ENCODE peak calls at places on chromosomes 16 and 17, in ten cellular contexts. Y, S, J, A, C, Z, I, U, V and M are unnamed samples.

GRCh38 chr17:45579529-45580495 is 89.3 kb upstream of the PLEKHM1 start:
- DNase-seq in Y (no peak), S (no peak), J (no peak), A (no peak), C (peak; percentile 7), Z (no peak), I (no peak), U (no peak), V (no peak), M (no peak)

GRCh38 chr17:81558115-81558468 is 5.9 kb upstream of the FAAP100 start:
- DNase-seq in Y (no peak), S (no peak), J (no peak), A (no peak), C (no peak), Z (no peak), I (no peak), U (no peak), V (no peak), M (no peak)

GRCh38 chr16:50881331-50881830 is 139.5 kb downstream of the CYLD start:
- DNase-seq in Y (no peak), S (no peak), J (no peak), A (no peak), C (no peak), Z (no peak), I (no peak), U (no peak), V (no peak), M (no peak)

GRCh38 chr17:61073799-61074513 is 325.7 kb upstream of the TBX2 start:
- DNase-seq in Y (no peak), S (no peak), J (no peak), A (no peak), C (no peak), Z (no peak), I (no peak), U (no peak), V (peak; percentile 27), M (no peak)

GRCh38 chr16:83728518-83728917 is 79.3 kb upstream of the HSBP1 start:
- DNase-seq in Y (no peak), S (no peak), J (no peak), A (no peak), C (no peak), Z (no peak), I (no peak), U (no peak), V (no peak), M (no peak)

GRCh38 chr17:59830846-59831486 is 61.8 kb downstream of the TUBD1 start:
- DNase-seq in Y (no peak), S (no peak), J (no peak), A (no peak), C (peak; percentile 26), Z (no peak), I (no peak), U (no peak), V (peak; percentile 15), M (no peak)

GRCh38 chr17:4607773-4608187 is 23.5 kb downstream of the SMTNL2 start:
- DNase-seq in Y (no peak), S (peak; percentile 79), J (peak; percentile 68), A (no peak), C (no peak), Z (no peak), I (peak; percentile 49), U (no peak), V (peak; percentile 67), M (no peak)

GRCh38 chr17:39547713-39548478 is 59.8 kb downstream of the NEUROD2 start:
- DNase-seq in Y (peak; percentile 60), S (peak; percentile 55), J (peak; percentile 69), A (no peak), C (peak; percentile 66), Z (peak; percentile 63), I (no peak), U (no peak), V (no peak), M (peak; percentile 74)

GRCh38 chr17:79627766-79628690 is 17.2 kb upstream of the RBFOX3 start:
- DNase-seq in Y (no peak), S (no peak), J (no peak), A (no peak), C (no peak), Z (no peak), I (no peak), U (no peak), V (no peak), M (no peak)

GRCh38 chr16:75254359-75254837 is 3.0 kb upstream of the BCAR1 start:
- DNase-seq in Y (peak; percentile 52), S (peak; percentile 3), J (peak; percentile 18), A (peak; percentile 61), C (no peak), Z (no peak), I (peak; percentile 88), U (no peak), V (peak; percentile 60), M (no peak)

GRCh38 chr17:35865412-35866355 is 3.0 kb downstream of the HEATR9 start:
- DNase-seq in Y (peak; percentile 47), S (no peak), J (no peak), A (no peak), C (no peak), Z (no peak), I (peak; percentile 61), U (no peak), V (peak; percentile 64), M (no peak)

GRCh38 chr17:56913000-56913866 is 616 bp downstream of the TRIM25 start:
- DNase-seq in Y (no peak), S (peak; percentile 30), J (peak; percentile 29), A (no peak), C (no peak), Z (peak; percentile 50), I (no peak), U (no peak), V (no peak), M (no peak)

GRCh38 chr17:69428252-69428980 is 13.9 kb downstream of the MAP2K6 start:
- DNase-seq in Y (no peak), S (peak; percentile 29), J (no peak), A (no peak), C (peak; percentile 12), Z (peak; percentile 33), I (no peak), U (no peak), V (no peak), M (no peak)

GRCh38 chr16:759110-759910 is 1.2 kb upstream of the MSLN start:
- DNase-seq in Y (no peak), S (no peak), J (no peak), A (no peak), C (no peak), Z (no peak), I (no peak), U (no peak), V (no peak), M (no peak)

GRCh38 chr17:63124536-63124935 is 158.5 kb downstream of the TANC2 start:
- DNase-seq in Y (no peak), S (no peak), J (no peak), A (no peak), C (no peak), Z (no peak), I (no peak), U (no peak), V (no peak), M (no peak)

GRCh38 chr16:84618428-84619102 is 687 bp upstream of the COTL1 start:
- DNase-seq in Y (peak; percentile 87), S (peak; percentile 59), J (no peak), A (peak; percentile 83), C (no peak), Z (no peak), I (peak; percentile 98), U (peak; percentile 65), V (peak; percentile 99), M (no peak)

GRCh38 chr17:2122641-2123302 is 67.9 kb downstream of the HIC1 start:
- DNase-seq in Y (no peak), S (peak; percentile 54), J (peak; percentile 63), A (no peak), C (no peak), Z (no peak), I (peak; percentile 87), U (peak; percentile 68), V (peak; percentile 86), M (peak; percentile 58)
- TF ChIP-seq CTCF in Y (no peak), S (no peak), J (peak; percentile 8), A (no peak), C (no peak), Z (no peak), I (peak; percentile 47), U (peak; percentile 33), V (peak; percentile 31), M (no peak)

DNA sequence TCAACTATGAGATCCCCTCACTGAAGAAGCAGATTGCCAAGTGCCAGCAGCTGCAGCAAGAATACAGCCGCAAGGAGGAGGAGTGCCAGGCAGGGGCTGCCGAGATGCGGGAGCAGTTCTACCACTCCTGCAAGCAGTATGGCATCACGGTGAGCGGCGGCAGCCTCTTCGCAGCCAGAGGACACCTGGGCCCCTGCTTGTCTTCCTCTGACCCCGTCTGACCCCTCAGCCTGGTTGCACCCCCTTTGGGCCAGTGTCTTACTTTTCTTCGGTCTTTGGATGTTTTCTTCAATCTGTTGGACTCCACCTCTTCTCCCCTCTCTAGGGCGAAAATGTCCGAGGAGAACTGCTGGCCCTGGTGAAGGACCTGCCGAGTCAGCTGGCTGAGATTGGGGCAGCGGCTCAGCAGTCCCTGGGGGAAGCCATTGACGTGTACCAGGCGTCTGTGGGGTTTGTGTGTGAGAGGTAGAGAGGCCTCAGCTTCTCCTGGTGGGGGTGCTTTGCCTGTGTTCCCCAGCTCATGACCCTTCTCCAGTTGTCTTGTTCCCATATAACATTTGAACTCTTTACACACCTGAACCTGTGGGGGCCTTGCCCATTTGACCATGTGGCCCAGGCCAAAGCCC is 4.4 kb downstream of the CDK5RAP3 start:
- DNase-seq in Y (no peak), S (no peak), J (no peak), A (no peak), C (no peak), Z (no peak), I (no peak), U (no peak), V (no peak), M (no peak)
- TF ChIP-seq CTCF in Y (no peak), S (no peak), J (no peak), A (no peak), C (no peak), Z (peak; percentile 54), I (no peak), U (no peak), V (no peak), M (no peak)

DNA sequence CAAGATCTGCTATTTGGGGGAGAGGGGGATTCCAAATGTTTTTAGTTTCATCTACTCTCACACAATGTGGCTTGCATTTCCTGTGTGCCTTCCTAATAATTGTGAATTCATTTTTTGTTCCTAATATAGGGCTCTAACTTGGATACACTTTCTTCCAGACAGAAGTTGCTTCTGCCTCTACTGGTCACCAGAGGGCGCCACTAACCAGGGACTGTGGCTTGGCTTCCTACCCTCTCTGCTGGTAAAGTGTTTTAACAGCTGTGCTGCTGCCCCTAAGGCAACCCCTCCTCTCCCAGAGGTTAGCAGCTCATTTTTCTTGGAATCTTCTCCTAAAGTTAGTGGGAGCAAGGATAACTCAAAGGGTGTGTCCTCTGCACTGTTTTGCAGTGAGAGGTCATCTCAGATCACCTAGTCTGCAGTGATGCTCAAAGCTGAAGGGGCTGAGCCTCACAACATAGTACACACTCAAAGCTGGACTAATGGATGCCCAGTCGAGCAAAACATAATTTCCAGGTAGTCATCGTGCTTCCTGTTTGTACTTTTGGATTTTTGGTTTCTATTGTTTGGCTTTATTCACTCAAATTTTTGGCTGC is 5.0 kb upstream of the PRSS54 start:
- DNase-seq in Y (no peak), S (peak; percentile 7), J (no peak), A (no peak), C (peak; percentile 36), Z (peak; percentile 56), I (peak; percentile 5), U (no peak), V (peak; percentile 1), M (no peak)
- TF ChIP-seq CTCF in Y (peak; percentile 60), S (peak; percentile 15), J (peak; percentile 61), A (peak; percentile 63), C (peak; percentile 54), Z (peak; percentile 96), I (peak; percentile 48), U (peak; percentile 40), V (peak; percentile 66), M (no peak)

GRCh38 chr17:29954405-29954804 is 13.0 kb downstream of the EFCAB5 start:
- DNase-seq in Y (no peak), S (no peak), J (no peak), A (no peak), C (no peak), Z (peak; percentile 15), I (no peak), U (no peak), V (no peak), M (no peak)
- TF ChIP-seq CTCF in Y (no peak), S (no peak), J (no peak), A (peak; percentile 21), C (peak; percentile 1), Z (peak; percentile 58), I (no peak), U (peak; percentile 8), V (no peak), M (no peak)